ENCODE peak calls at places on chromosomes 11 and 22, in five cellular contexts. G is RWPE1, Q is neural crest cell, H is fibroblast of the aortic adventitia, W is mucosa of descending colon. O is an unnamed sample.

GRCh38 chr11:130128626-130129025 is 31.0 kb upstream of the ST14 start:
- DNase-seq in G (no peak), Q (no peak), H (no peak), W (no peak), O (no peak)

GRCh38 chr11:45933131-45933821 is 10.8 kb downstream of the LARGE2 start:
- DNase-seq in G (no peak), Q (no peak), H (peak), W (no peak), O (no peak)

GRCh38 chr11:1736447-1736992 is 13.9 kb downstream of the IFITM10 start:
- DNase-seq in G (no peak), Q (no peak), H (no peak), W (no peak), O (no peak)

GRCh38 chr22:45877036-45877380 is 100.0 kb downstream of the WNT7B start:
- DNase-seq in G (no peak), Q (no peak), H (no peak), W (no peak), O (no peak)

GRCh38 chr11:95596011-95596489 is 193.5 kb downstream of the FAM76B start:
- DNase-seq in G (no peak), Q (no peak), H (peak), W (no peak), O (peak)

GRCh38 chr11:114614127-114614720 is 18.6 kb upstream of the NXPE4 start:
- DNase-seq in G (no peak), Q (no peak), H (no peak), W (no peak), O (no peak)

GRCh38 chr11:131749100-131749499 is 378.7 kb downstream of the NTM start:
- DNase-seq in G (no peak), Q (no peak), H (peak), W (no peak), O (no peak)

GRCh38 chr11:28547395-28547794 is 439.2 kb downstream of the METTL15 start:
- DNase-seq in G (no peak), Q (no peak), H (no peak), W (no peak), O (no peak)

GRCh38 chr11:102263604-102264003 is 53.7 kb upstream of the BIRC3 start:
- DNase-seq in G (no peak), Q (no peak), H (no peak), W (no peak), O (no peak)

GRCh38 chr22:19678949-19679348 is 35.4 kb upstream of the SEPTIN5 start:
- DNase-seq in G (no peak), Q (no peak), H (no peak), W (no peak), O (no peak)

GRCh38 chr11:105466582-105467228 is 143.2 kb upstream of the GRIA4 start:
- DNase-seq in G (peak), Q (no peak), H (peak), W (no peak), O (peak)

GRCh38 chr11:91742155-91742554 is 482.5 kb upstream of the FAT3 start:
- DNase-seq in G (no peak), Q (no peak), H (no peak), W (no peak), O (no peak)

GRCh38 chr11:130024356-130024755 is 21.7 kb upstream of the PRDM10 start:
- DNase-seq in G (no peak), Q (no peak), H (peak), W (no peak), O (no peak)

GRCh38 chr22:41094036-41094435 is 1.6 kb downstream of the EP300 start:
- DNase-seq in G (peak), Q (no peak), H (peak), W (no peak), O (no peak)

GRCh38 chr11:118838905-118839553 is 44.7 kb upstream of the CXCR5 start:
- DNase-seq in G (no peak), Q (no peak), H (no peak), W (no peak), O (no peak)

GRCh38 chr22:20021196-20022181 is 579 bp downstream of the TANGO2 start:
- DNase-seq in G (no peak), Q (no peak), H (peak), W (no peak), O (no peak)

GRCh38 chr11:1323779-1324178 is 14.3 kb upstream of the TOLLIP start:
- DNase-seq in G (no peak), Q (no peak), H (no peak), W (no peak), O (no peak)

GRCh38 chr11:130161441-130161840 is 1.9 kb downstream of the ST14 start:
- DNase-seq in G (no peak), Q (no peak), H (no peak), W (no peak), O (no peak)

GRCh38 chr22:25064894-25065560 is 112.5 kb downstream of the KIAA1671 start:
- DNase-seq in G (no peak), Q (no peak), H (peak), W (no peak), O (peak)

GRCh38 chr11:78030429-78031325 is 7.6 kb upstream of the KCTD14 start:
- DNase-seq in G (no peak), Q (no peak), H (peak), W (peak), O (no peak)

GRCh38 chr11:132402056-132402684 is 1031.8 kb downstream of the NTM start:
- DNase-seq in G (peak), Q (peak), H (peak), W (no peak), O (peak)

DNA sequence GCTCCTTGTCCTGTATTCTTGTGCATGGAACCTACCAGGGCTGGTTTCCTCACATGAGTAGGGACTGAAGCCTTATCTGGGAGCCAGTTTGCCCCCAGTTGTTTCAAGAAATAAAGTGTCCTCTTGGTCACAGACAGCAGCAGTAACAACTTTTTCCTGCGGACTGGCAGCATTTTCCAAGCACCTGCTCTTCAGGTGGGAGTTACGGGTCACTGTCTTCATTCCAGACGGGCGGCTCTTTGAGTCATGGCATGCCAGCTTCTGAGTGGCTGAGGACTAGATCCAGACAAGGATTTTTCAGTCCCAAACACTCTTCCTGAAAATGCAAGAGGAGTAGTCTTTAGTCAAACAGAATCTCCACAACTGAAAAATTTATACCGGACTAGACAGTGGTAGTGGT is 2.7 kb upstream of the CD44 start:
- DNase-seq in G (no peak), Q (no peak), H (no peak), W (no peak), O (no peak)
- TF ChIP-seq CTCF in G (no peak), Q (no peak), H (no peak), W (no peak), O (no peak)

GRCh38 chr11:55719608-55720160 is 53.6 kb upstream of the OR5D13 start:
- DNase-seq in G (no peak), Q (no peak), H (no peak), W (no peak), O (no peak)

DNA sequence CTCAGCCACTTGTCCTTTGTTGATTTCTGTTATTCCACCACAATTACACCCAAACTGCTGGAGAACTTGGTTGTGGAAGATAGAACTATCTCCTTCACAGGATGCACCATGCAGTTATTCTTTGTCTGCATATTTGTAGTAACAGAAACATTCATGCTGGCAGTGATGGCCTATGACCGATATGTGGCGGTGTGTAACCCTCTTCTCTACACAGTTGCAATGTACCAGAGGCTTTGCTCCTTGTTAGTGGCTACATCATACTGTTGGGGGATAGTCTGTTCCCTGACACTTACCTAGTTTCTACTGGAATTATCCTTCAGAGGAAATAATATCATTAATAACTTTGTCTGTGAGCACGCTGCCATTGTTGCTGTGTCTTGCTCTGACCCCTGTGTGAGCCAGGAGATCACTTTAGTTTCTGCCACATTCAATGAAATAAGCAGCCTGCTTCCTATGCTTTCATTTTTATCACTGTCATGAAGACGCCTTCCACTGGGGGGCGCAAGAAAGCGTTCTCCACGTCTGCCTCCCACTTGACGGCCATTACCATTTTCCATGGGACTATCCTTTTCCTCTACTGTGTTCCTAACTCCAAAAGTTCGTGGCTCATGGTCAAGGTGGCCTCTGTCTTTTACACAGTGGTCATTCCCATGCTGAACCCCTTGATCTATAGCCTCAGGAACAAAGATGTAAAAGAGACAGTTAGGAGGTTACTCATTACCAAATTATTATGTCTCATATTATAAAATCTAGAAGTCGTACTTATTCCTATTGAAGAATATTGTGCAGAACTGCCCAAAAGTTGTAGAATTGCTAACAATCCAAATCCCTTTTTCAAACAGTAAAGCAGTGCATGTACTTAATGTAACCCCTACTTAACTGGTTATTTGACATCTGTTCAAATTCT is 53.2 kb downstream of the OR4C6 start:
- DNase-seq in G (no peak), Q (no peak), H (no peak), W (no peak), O (no peak)
- TF ChIP-seq CTCF in G (peak), Q (peak), H (no peak), W (no peak), O (peak)

GRCh38 chr22:42452456-42452855 is 20.3 kb upstream of the NFAM1 start:
- DNase-seq in G (no peak), Q (no peak), H (no peak), W (peak), O (no peak)
- TF ChIP-seq CTCF in G (no peak), Q (no peak), H (no peak), W (no peak), O (no peak)

GRCh38 chr11:18011633-18012313 is 1.1 kb downstream of the SERGEF start:
- DNase-seq in G (no peak), Q (no peak), H (peak), W (peak), O (no peak)

GRCh38 chr11:18012314-18012905 is 437 bp downstream of the SERGEF start:
- DNase-seq in G (peak), Q (no peak), H (peak), W (peak), O (peak)

GRCh38 chr11:18014876-18015275 is 2.0 kb upstream of the SERGEF start:
- DNase-seq in G (no peak), Q (no peak), H (no peak), W (no peak), O (no peak)

GRCh38 chr11:18013790-18014507 is 1.1 kb upstream of the SERGEF start:
- DNase-seq in G (no peak), Q (peak), H (peak), W (no peak), O (peak)

DNA sequence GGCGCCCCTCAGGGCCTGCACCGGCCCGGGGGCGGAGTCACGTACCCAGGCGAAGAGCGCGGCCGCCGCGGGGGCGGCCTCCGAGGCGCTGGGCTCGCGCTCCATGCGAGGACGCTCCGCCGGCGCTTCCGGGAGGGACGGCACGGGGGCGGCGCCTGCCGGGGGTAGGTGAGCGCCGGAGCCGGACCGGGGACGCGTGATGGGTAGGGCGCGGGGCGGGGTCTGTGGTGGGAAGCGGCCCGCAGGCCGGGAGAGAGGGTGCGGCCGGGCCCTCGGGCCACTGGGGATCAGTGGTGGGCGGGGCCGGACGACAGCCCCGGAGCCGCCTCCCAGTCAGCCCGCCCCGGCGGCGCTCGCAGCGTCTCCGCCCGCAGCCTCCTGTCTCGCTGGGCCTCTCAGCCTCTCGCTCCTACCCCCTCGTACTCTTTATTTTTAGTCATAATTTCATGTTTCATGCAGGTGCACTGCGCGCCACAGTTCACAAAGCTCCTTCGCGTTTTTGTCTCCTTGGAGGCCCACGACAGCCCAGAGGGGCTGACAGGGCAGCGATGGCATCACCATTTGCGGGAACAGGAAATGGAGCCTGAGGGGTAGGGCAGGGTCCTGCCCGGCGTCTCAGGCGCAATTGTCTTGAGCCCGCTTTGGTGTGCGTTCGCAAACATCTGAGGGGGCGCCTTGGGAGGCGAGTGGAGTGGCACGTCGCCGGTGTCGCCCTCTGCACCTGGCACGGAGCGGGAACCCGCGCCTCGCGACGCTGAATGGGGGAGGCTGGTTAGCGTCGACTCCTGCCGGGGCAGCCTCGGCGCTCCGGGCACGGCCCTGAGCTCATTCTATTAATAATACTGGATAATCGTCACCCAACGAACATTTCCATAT is at the start of gene SERGEF:
- DNase-seq in G (peak), Q (peak), H (peak), W (peak), O (peak)
- TF ChIP-seq CTCF in G (no peak), Q (peak), H (no peak), W (no peak), O (peak)

DNA sequence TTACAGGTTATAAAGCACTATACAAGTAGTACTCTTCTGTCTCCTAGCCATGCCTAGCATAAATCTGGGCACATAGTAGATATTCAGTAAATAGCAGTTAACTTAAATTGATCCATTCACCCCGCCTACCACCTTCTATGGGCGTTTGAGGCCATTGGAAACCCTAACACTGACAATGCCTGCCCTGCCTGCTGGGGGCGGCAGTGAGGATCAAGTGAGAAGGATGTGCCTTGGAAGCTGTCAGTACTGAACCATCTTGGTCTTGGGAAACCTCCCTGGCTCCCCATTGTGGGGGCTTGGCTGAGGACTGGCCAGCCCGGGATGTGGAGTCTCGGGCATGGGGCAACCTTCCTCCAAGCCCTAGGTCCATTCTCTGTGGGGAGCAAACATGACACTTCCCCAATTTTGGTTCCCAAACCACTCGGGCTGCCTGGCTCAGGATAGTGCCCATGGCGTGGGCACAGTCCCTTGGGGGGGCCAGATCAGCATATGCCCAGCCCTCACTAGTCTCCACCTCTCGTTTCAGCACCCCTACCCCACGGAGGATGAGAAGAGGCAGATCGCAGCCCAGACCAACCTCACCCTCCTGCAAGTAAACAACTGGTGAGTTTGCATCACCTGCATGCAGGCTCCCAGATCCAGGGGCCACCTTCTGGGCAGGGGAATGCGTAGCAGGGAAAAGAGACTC is 67.4 kb downstream of the FEZ1 start:
- DNase-seq in G (no peak), Q (no peak), H (no peak), W (no peak), O (no peak)
- TF ChIP-seq CTCF in G (no peak), Q (no peak), H (no peak), W (no peak), O (peak)

DNA sequence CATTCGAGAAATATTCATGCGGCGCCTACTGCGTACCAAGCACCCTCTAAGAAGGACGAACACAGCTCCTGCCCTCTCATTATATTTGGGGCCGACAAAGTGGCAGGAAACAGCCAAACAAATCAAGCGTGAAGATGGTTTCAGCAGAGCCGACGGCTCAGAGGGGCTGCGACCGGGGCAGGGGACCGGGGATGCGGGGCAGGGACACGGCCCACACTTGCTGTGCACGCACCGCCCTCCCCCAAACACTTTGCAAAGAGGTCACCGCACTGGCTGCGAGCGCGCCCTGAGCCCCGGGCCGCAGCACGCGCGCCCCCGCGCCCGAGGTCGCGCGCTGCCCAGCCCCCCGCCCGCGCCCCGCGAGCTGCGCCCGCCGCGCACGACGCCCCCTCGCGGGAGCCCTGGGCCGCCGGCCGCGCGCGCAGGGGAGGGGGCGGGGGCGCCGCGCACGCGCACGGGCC is 255 bp upstream of the SYNGR1 start:
- DNase-seq in G (no peak), Q (peak), H (no peak), W (no peak), O (no peak)
- TF ChIP-seq CTCF in G (peak), Q (no peak), H (no peak), W (no peak), O (no peak)